ENCODE peak calls at places on chromosomes 11 and 22, in five cellular contexts. H, X, J, U and I are unnamed samples.
A peak's percentile ranks its signal among the peaks of the same experiment; 100 is the strongest.

GRCh38 chr11:11279956-11280689 is 72.9 kb downstream of the CSNK2A3 start:
- DNase-seq in H (peak; percentile 22), X (no peak), J (no peak), U (no peak), I (no peak)

GRCh38 chr11:60345489-60345888 is 18.4 kb downstream of the MS4A6E start:
- DNase-seq in X (no peak), H (peak; percentile 2), U (peak; percentile 13), J (peak; percentile 57), I (no peak)

GRCh38 chr22:36839356-36840073 is 21.3 kb upstream of the NCF4 start:
- DNase-seq in X (no peak), U (no peak), J (no peak), H (no peak), I (peak; percentile 48)

GRCh38 chr11:124170801-124171586 is 12.2 kb upstream of the OR10D3 start:
- DNase-seq in X (no peak), H (no peak), J (no peak), U (no peak), I (no peak)

GRCh38 chr11:129705341-129705740 is 110.3 kb upstream of the TMEM45B start:
- DNase-seq in U (no peak), X (no peak), J (no peak), H (no peak), I (peak; percentile 47)

GRCh38 chr11:36362902-36363301 is 66.8 kb downstream of the PRR5L start:
- DNase-seq in H (peak; percentile 69), J (no peak), X (no peak), U (no peak), I (peak; percentile 59)

GRCh38 chr11:57116654-57117053 is 65.1 kb upstream of the LRRC55 start:
- DNase-seq in J (peak; percentile 35), U (no peak), H (peak; percentile 67), X (peak; percentile 41), I (peak; percentile 30)

GRCh38 chr11:910044-910588 is 494 bp downstream of the CHID1 start:
- DNase-seq in X (no peak), J (peak; percentile 39), U (no peak), H (no peak), I (no peak)

DNA sequence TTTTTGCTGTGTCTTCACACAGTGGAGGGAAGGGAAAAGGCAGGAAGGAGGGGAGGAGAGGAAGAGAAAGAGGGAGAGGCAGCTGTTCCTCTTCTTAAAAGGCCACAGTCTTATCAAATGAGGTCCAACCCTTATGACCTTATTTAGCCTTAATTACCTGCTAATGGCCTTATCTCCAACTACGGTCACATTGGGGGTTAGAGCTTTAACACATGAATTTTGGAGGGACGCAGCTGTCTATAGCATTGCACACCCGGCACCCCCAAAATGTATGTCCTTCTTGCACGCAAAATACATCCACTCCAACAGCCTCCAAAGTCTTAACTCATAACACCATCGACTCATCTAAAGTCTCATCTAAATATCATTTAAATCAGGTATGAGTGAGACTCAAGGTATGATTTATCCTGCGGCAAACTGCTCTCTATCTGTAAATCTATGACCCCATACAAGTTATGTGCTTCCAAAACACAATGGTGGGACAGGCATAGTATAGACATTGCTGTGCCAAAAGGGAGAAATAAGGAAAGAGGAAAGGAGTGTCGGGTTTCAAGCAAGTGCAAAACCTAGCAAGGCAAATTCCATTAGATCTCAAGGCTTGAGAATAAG is 45.0 kb upstream of the ASPHD2 start:
- DNase-seq in J (no peak), X (no peak), U (no peak), H (no peak), I (no peak)
- H3K27me3 ChIP-seq in J (peaks cover 2% of the 10 kb centered on the region), X (no peaks in the 10 kb centered on the region), U (peaks cover 27% of the 10 kb centered on the region), H (no peaks in the 10 kb centered on the region), I (peaks cover 59% of the 10 kb centered on the region)

GRCh38 chr22:29072979-29073617 is at the start of gene KREMEN1:
- DNase-seq in J (no peak), X (peak; percentile 34), H (no peak), U (no peak), I (no peak)

GRCh38 chr22:29073618-29074275 is 912 bp downstream of the KREMEN1 start:
- DNase-seq in H (no peak), U (peak; percentile 61), J (peak; percentile 65), X (peak; percentile 65), I (peak; percentile 38)

GRCh38 chr22:29071261-29072045 is 1.4 kb upstream of the KREMEN1 start:
- DNase-seq in X (peak; percentile 78), H (no peak), U (peak; percentile 51), J (peak; percentile 78), I (peak; percentile 79)

GRCh38 chr22:29072193-29072978 is 449 bp upstream of the KREMEN1 start:
- DNase-seq in X (peak; percentile 98), H (peak; percentile 39), U (peak; percentile 88), J (peak; percentile 91), I (peak; percentile 61)

DNA sequence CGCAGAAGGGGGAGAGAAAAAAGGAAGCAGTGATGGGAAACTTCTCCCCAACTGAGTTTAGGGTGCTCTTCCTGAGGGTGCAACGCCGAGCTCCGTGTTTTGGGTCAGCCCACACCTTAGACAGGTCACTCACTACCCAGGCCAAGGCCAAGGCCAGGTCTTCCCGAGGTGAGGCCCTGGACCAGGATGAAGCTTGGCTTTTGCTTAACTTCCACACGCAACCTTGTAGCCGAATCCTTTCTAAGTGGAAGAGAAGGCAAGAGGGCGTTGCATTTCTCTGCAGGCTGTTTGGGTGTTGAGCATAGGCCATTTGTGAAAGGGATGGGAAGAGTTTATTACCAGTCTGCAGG is 1.4 kb downstream of the KREMEN1 start:
- DNase-seq in H (no peak), X (peak; percentile 38), U (no peak), J (no peak), I (peak; percentile 22)
- H3K27ac ChIP-seq in H (no peak overlapping the region), X (peak overlapping the region; percentile 1), U (peak overlapping the region; percentile 70), J (no peak overlapping the region), I (no peak overlapping the region)

GRCh38 chr22:50206599-50206998 is 5.8 kb downstream of the SELENOO start:
- DNase-seq in X (no peak), H (peak; percentile 28), J (peak; percentile 85), U (peak; percentile 73), I (no peak)
- TF ChIP-seq CTCF in X (no peak), H (peak; percentile 72), J (peak; percentile 54), U (peak; percentile 65), I (peak; percentile 54)

GRCh38 chr22:50731811-50732624 is 6.0 kb upstream of the ACR start:
- DNase-seq in H (peak; percentile 9), X (peak; percentile 36), J (peak; percentile 56), U (peak; percentile 45), I (peak; percentile 32)

GRCh38 chr22:50730941-50731661 is 6.9 kb upstream of the ACR start:
- DNase-seq in J (no peak), U (peak; percentile 43), H (no peak), X (no peak), I (no peak)

GRCh38 chr22:50733521-50734342 is 4.3 kb upstream of the ACR start:
- DNase-seq in X (no peak), J (no peak), H (no peak), U (peak; percentile 9), I (no peak)

GRCh38 chr22:50734343-50734771 is 3.6 kb upstream of the ACR start:
- DNase-seq in H (no peak), X (no peak), U (peak; percentile 11), J (no peak), I (no peak)

GRCh38 chr22:50732681-50733080 is 5.3 kb upstream of the ACR start:
- DNase-seq in X (no peak), J (no peak), U (no peak), H (no peak), I (no peak)
- H3K27me3 ChIP-seq in X (no peaks in the 10 kb centered on the region), J (peaks cover 59% of the 10 kb centered on the region), U (peaks cover 24% of the 10 kb centered on the region), H (peaks cover 21% of the 10 kb centered on the region), I (peaks cover 33% of the 10 kb centered on the region)